ENCODE peak calls at places on chromosomes 5 and 9, in four cellular contexts. Z is K562, X is HepG2, A is H1. W is an unnamed sample.

GRCh38 chr5:44536650-44537260 is 147.5 kb upstream of the FGF10 start:
- DNase-seq in A (no peak), Z (peak; percentile 39), X (peak; percentile 25), W (peak; percentile 29)

GRCh38 chr5:150107909-150108447 is 21.6 kb upstream of the CSF1R start:
- DNase-seq in Z (no peak), X (no peak), A (no peak), W (no peak)

GRCh38 chr9:38288502-38288901 is 104.0 kb upstream of the ALDH1B1 start:
- DNase-seq in X (no peak), A (no peak), Z (no peak), W (no peak)

GRCh38 chr5:135194573-135195266 is 160.7 kb upstream of the PITX1 start:
- DNase-seq in X (no peak), Z (peak; percentile 37), A (no peak), W (no peak)

GRCh38 chr9:135577256-135577655 is 15.7 kb downstream of the PAEP start:
- DNase-seq in Z (no peak), X (no peak), A (no peak), W (no peak)

GRCh38 chr5:179906795-179907569 is 715 bp downstream of the TBC1D9B start:
- DNase-seq in X (no peak), A (no peak), Z (peak; percentile 43), W (no peak)

GRCh38 chr5:135315394-135315793 is 83.6 kb downstream of the MACROH2A1 start:
- DNase-seq in A (no peak), Z (no peak), X (no peak), W (no peak)

GRCh38 chr9:98502311-98502975 is 206.3 kb downstream of the GABBR2 start:
- DNase-seq in A (no peak), Z (no peak), X (no peak), W (no peak)

GRCh38 chr5:95923918-95924559 is 37.6 kb downstream of the ELL2 start:
- DNase-seq in Z (no peak), A (no peak), X (no peak), W (no peak)

GRCh38 chr9:124716795-124717194 is 54.3 kb downstream of the NR6A1 start:
- DNase-seq in Z (no peak), X (no peak), A (no peak), W (no peak)

GRCh38 chr9:125844611-125845010 is 97.4 kb downstream of the PBX3 start:
- DNase-seq in Z (no peak), X (no peak), A (no peak), W (no peak)

GRCh38 chr5:96629774-96630173 is 32.4 kb upstream of the CAST start:
- DNase-seq in Z (no peak), X (peak; percentile 7), A (no peak), W (peak; percentile 44)

GRCh38 chr5:172793577-172794488 is 22.8 kb upstream of the DUSP1 start:
- DNase-seq in Z (no peak), A (no peak), X (peak; percentile 70), W (no peak)

GRCh38 chr9:128540630-128541355 is 11.6 kb upstream of the SPTAN1 start:
- DNase-seq in Z (no peak), X (no peak), A (no peak), W (no peak)

GRCh38 chr9:109604788-109605187 is 106.7 kb upstream of the PTPN3 start:
- DNase-seq in A (no peak), Z (no peak), X (no peak), W (no peak)

GRCh38 chr9:103397868-103398600 is 402.9 kb downstream of the CYLC2 start:
- DNase-seq in X (peak; percentile 51), A (peak; percentile 7), Z (peak; percentile 4), W (peak; percentile 66)

GRCh38 chr5:179608131-179608581 is 15.3 kb downstream of the HNRNPH1 start:
- DNase-seq in X (no peak), Z (no peak), A (no peak), W (no peak)

GRCh38 chr9:15570769-15571168 is 17.9 kb downstream of the CCDC171 start:
- DNase-seq in Z (no peak), A (no peak), X (no peak), W (no peak)

GRCh38 chr9:92947268-92948031 is at the start of gene FGD3:
- DNase-seq in Z (no peak), A (no peak), X (no peak), W (no peak)

GRCh38 chr5:134328619-134329018 is 38.4 kb downstream of the CDKL3 start:
- DNase-seq in Z (peak; percentile 10), A (no peak), X (no peak), W (no peak)

GRCh38 chr9:92661761-92662160 is 8.2 kb downstream of the IPPK start:
- DNase-seq in Z (no peak), A (no peak), X (no peak), W (no peak)

GRCh38 chr5:52356311-52356918 is 431.3 kb upstream of the ITGA1 start:
- DNase-seq in Z (no peak), A (no peak), X (no peak), W (peak; percentile 12)

GRCh38 chr9:131609116-131609830 is 64.0 kb downstream of the PRRT1B start:
- DNase-seq in Z (no peak), A (no peak), X (no peak), W (no peak)

DNA sequence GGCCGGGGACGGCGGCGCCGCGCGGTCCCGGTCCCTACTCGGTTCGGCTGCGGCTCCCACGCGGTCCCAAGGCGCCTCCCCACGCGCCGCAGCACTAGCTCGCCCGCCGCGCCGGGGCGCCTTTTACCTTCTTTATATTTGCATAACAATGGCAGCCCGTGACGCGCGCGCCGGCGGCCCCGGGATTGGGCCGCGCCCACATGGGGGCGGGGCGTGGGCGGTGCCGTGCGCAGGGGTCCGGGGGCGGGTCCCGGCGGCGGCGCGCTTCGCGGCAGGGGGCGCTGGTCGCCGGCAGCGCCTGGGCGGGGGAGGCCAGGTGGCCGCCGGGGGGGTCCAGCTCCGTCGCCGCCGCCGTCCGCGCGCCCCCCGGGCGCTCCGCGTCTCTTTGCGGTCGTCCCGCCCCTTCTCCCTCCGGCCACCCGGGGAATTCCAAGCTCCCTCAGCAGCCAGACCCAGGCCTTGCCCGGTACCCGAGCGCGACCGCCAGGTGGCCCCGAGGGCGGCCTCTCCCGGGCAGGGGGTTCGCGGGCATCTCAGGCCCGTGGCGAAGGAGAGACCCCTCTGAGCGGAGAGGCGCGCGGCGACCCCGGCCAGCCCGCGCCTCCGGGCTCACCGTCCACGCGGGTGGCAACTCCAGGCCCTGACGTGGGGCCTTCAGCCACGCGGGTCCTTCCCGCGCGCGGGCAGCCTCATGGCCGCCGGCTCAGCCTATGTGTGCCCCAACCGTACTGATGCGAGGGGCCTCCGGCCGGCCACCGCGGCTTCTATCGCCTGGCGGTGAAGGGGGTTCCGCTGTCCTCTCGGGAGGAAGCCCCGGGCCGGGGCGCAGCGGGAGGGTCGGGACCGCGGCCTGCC is at the start of gene NRARP:
- DNase-seq in A (no peak), Z (peak; percentile 95), X (no peak), W (peak; percentile 77)
- H3K4me1 ChIP-seq in A (peaks cover 54% of the 10 kb centered on the region), Z (peaks cover 84% of the 10 kb centered on the region), X (peaks cover 71% of the 10 kb centered on the region), W (peaks cover 19% of the 10 kb centered on the region)

GRCh38 chr5:111865356-111865755 is 108.4 kb upstream of the NREP start:
- DNase-seq in X (no peak), Z (no peak), A (no peak), W (no peak)

GRCh38 chr5:111859031-111859430 is 102.0 kb upstream of the NREP start:
- DNase-seq in X (no peak), A (no peak), Z (no peak), W (no peak)

GRCh38 chr5:111869681-111870080 is 112.7 kb upstream of the NREP start:
- DNase-seq in Z (no peak), A (no peak), X (no peak), W (no peak)

GRCh38 chr5:111859533-111860270 is 102.7 kb upstream of the NREP start:
- DNase-seq in A (no peak), X (no peak), Z (no peak), W (no peak)

DNA sequence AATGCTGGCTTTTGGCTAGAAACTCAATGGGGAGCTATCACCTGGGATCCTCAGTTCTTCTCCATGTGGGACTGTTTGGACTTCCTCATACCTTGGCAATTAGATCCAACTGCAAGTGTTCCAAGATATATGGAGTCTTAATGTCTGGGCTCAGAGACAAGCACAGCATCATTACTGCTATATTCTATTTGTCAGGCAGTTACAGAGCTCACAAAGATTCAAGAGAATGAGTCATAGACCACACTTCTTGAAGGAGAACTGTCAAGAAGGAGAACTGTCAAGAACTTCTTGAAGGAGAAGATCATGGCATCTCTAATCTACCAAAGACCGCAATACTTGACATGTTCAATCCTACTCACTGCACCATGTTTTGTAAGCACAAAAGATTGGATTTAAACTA is 106.8 kb upstream of the NREP start:
- DNase-seq in Z (no peak), A (no peak), X (no peak), W (no peak)
- TF ChIP-seq JUN in Z (no peak), A (no peak), X (no peak), W (no peak)

DNA sequence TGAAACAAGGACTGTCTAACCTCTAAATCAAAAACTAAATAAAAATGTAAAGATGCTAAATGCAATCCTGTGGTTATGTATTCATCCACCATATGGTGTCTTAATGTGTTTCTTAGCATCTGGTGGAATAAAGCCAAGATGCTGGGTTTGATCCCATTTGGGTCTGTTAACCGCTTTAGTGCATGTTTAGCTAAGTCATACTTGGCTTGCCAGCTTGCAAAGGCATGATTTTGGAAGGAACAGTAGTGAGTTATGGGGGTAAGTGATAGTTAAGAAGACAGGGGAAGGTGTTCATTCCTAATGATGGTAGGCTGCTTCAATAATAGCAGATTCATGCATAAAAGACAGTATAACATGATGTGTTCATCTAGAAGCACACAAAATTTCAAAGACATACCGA is 139.0 kb upstream of the SLC27A6 start:
- DNase-seq in Z (no peak), A (no peak), X (no peak), W (no peak)
- TF ChIP-seq KDM1A in Z (no peak), A (no peak), X (no peak), W (no peak)

DNA sequence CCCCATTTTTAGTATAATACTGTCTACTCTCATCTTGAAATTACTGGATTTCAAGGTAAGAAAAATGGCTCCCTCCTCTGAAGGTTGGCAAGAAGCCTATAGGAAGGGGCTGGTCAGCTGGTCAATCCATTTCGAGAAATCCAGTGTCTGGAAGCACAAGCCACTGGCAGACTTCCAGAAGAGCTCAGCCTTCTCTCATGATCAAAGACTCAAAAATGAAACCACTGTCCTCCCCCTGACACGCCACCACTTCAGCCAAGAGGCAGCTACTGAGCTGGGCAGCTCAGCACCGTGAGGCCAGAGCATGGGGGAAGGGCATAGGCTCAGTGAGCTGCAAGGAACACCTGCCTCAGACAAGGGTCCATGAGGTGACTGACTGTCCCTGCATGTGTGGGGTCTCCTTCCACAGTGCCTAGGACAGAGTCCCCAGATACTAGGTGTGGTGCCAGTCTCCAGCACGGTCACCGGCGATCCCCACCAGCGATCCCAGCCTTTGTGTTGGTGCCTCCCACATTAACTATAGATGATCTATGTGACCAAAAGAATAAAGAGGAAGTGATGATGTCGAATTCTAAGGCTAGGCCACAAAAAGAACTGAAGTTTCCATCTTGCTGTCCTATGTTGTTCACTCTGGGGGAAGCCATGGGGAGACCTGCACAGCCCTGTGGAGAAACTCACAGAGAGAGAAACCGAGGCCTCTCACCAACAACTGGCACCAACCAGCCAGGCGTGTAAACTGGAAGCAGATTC is 100.1 kb upstream of the LRRTM2 start:
- DNase-seq in X (no peak), Z (no peak), A (no peak), W (no peak)
- H3K4me1 ChIP-seq in X (peaks cover 13% of the 10 kb centered on the region), Z (peaks cover 13% of the 10 kb centered on the region), A (peaks cover 5% of the 10 kb centered on the region), W (peaks cover 3% of the 10 kb centered on the region)

DNA sequence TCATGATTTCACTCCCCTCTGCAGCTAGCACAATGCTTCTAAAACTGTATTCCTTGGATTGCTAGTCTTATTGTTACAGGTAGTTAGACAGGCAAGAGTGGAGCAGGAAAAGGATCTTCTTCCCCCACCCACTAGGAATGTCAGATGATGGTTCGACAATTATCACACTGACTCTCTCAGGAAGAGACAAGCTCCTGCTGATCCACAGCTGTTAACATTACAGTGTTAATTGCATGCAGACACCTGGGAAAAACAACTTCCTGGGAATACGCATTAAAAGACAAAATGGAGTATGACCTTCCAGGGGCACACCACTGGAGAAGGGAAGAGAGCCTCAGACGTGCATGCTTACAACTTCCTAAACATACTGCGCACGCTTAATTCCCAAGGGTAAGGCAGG is 46.2 kb upstream of the LIFR start:
- DNase-seq in Z (no peak), X (no peak), A (no peak), W (no peak)
- TF ChIP-seq JUN in Z (no peak), X (no peak), A (no peak), W (no peak)

W was measured in A549.